ENCODE peak calls at places on chromosomes 16 and 17, in six cellular contexts. W, N, T, D, L and M are unnamed samples.

GRCh38 chr16:4142268-4142667 is 26.0 kb upstream of the ADCY9 start:
- DNase-seq in W (no peak), N (no peak), T (no peak), D (no peak), L (no peak), M (peak)

GRCh38 chr17:7107012-7107754 is 7.4 kb downstream of the ASGR2 start:
- DNase-seq in W (no peak), N (no peak), T (no peak), D (no peak), L (no peak), M (no peak)

GRCh38 chr17:50165066-50165465 is 739 bp upstream of the SGCA start:
- DNase-seq in W (no peak), N (no peak), T (no peak), D (no peak), L (no peak), M (no peak)

GRCh38 chr16:10616395-10616743 is 36.0 kb upstream of the EMP2 start:
- DNase-seq in W (no peak), N (no peak), T (peak), D (no peak), L (no peak), M (no peak)

GRCh38 chr16:66948034-66948821 is 12.8 kb upstream of the CES3 start:
- DNase-seq in W (no peak), N (no peak), T (no peak), D (no peak), L (no peak), M (no peak)

GRCh38 chr16:70523621-70524405 is at the start of gene SF3B3:
- DNase-seq in W (no peak), N (peak), T (peak), D (peak), L (peak), M (no peak)

GRCh38 chr17:60231234-60231633 is 81.5 kb downstream of the CA4 start:
- DNase-seq in W (peak), N (peak), T (peak), D (no peak), L (peak), M (no peak)

GRCh38 chr17:61379457-61380216 is 20.0 kb upstream of the TBX2 start:
- DNase-seq in W (no peak), N (peak), T (no peak), D (no peak), L (no peak), M (no peak)

GRCh38 chr17:56395787-56396186 is 197.7 kb upstream of the NOG start:
- DNase-seq in W (no peak), N (peak), T (no peak), D (no peak), L (no peak), M (no peak)

GRCh38 chr17:78557598-78558039 is 19.6 kb downstream of the DNAH17 start:
- DNase-seq in W (peak), N (peak), T (no peak), D (no peak), L (peak), M (no peak)

GRCh38 chr17:73052923-73053322 is 39.6 kb downstream of the SLC39A11 start:
- DNase-seq in W (no peak), N (no peak), T (no peak), D (no peak), L (no peak), M (no peak)

GRCh38 chr17:28384281-28385036 is 13.0 kb downstream of the SARM1 start:
- DNase-seq in W (no peak), N (no peak), T (peak), D (no peak), L (no peak), M (no peak)

GRCh38 chr16:3454631-3455147 is 11.2 kb downstream of the NAA60 start:
- DNase-seq in W (no peak), N (no peak), T (no peak), D (no peak), L (no peak), M (no peak)

GRCh38 chr16:977096-977701 is 4.4 kb upstream of the SOX8 start:
- DNase-seq in W (no peak), N (no peak), T (no peak), D (no peak), L (no peak), M (no peak)

GRCh38 chr16:50114357-50115129 is 38.6 kb upstream of the TENT4B start:
- DNase-seq in W (no peak), N (no peak), T (no peak), D (no peak), L (no peak), M (no peak)

GRCh38 chr16:3825103-3825502 is 55.4 kb downstream of the CREBBP start:
- DNase-seq in W (peak), N (peak), T (no peak), D (no peak), L (peak), M (no peak)

GRCh38 chr16:82091225-82091624 is 56.2 kb downstream of the HSD17B2 start:
- DNase-seq in W (peak), N (peak), T (no peak), D (no peak), L (peak), M (no peak)

GRCh38 chr16:4494746-4495490 is 18.7 kb downstream of the HMOX2 start:
- DNase-seq in W (peak), N (peak), T (no peak), D (no peak), L (peak), M (no peak)

GRCh38 chr16:11742041-11742535 is 569 bp downstream of the TXNDC11 start:
- DNase-seq in W (peak), N (no peak), T (no peak), D (peak), L (no peak), M (no peak)

GRCh38 chr16:12480916-12481315 is 322.8 kb downstream of the CPPED1 start:
- DNase-seq in W (no peak), N (no peak), T (no peak), D (no peak), L (no peak), M (no peak)

GRCh38 chr17:6608321-6608720 is 32.2 kb downstream of the KIAA0753 start:
- DNase-seq in W (peak), N (peak), T (no peak), D (no peak), L (peak), M (no peak)

GRCh38 chr17:75808905-75809621 is 24.5 kb downstream of the UNK start:
- DNase-seq in W (peak), N (peak), T (no peak), D (no peak), L (peak), M (no peak)

GRCh38 chr17:75979705-75980187 is 706 bp downstream of the TEN1 start:
- DNase-seq in W (peak), N (peak), T (no peak), D (no peak), L (peak), M (no peak)

GRCh38 chr17:69558796-69559195 is 144.3 kb downstream of the MAP2K6 start:
- DNase-seq in W (no peak), N (no peak), T (no peak), D (no peak), L (no peak), M (no peak)

GRCh38 chr17:58344791-58345157 is 7.2 kb downstream of the SUPT4H1 start:
- DNase-seq in W (no peak), N (no peak), T (no peak), D (no peak), L (no peak), M (peak)

GRCh38 chr17:11644265-11645212 is 46.3 kb downstream of the DNAH9 start:
- DNase-seq in W (peak), N (peak), T (peak), D (no peak), L (peak), M (peak)

GRCh38 chr16:57985204-57986121 is 14.5 kb upstream of the CNGB1 start:
- DNase-seq in W (no peak), N (no peak), T (peak), D (no peak), L (no peak), M (no peak)

GRCh38 chr16:88554711-88555264 is 15.4 kb upstream of the ZC3H18 start:
- DNase-seq in W (no peak), N (no peak), T (no peak), D (no peak), L (no peak), M (no peak)

GRCh38 chr16:87578531-87578930 is 23.8 kb upstream of the JPH3 start:
- DNase-seq in W (no peak), N (no peak), T (no peak), D (no peak), L (no peak), M (no peak)

GRCh38 chr16:12588510-12588909 is 215.2 kb downstream of the CPPED1 start:
- DNase-seq in W (no peak), N (no peak), T (no peak), D (no peak), L (no peak), M (no peak)

GRCh38 chr17:34299918-34300600 is 14.5 kb downstream of the CCL11 start:
- DNase-seq in W (peak), N (peak), T (no peak), D (no peak), L (peak), M (no peak)

GRCh38 chr17:214881-215331 is 33.5 kb upstream of the DOC2B start:
- DNase-seq in W (no peak), N (no peak), T (no peak), D (no peak), L (no peak), M (no peak)

GRCh38 chr17:33674685-33675084 is 381.6 kb upstream of the ASIC2 start:
- DNase-seq in W (peak), N (peak), T (peak), D (no peak), L (peak), M (peak)

GRCh38 chr17:34644941-34645550 is 65.7 kb downstream of the TMEM132E start:
- DNase-seq in W (no peak), N (no peak), T (no peak), D (no peak), L (no peak), M (no peak)

GRCh38 chr16:75593825-75594820 is 27.9 kb downstream of the GABARAPL2 start:
- DNase-seq in W (peak), N (peak), T (no peak), D (no peak), L (peak), M (no peak)

GRCh38 chr16:10607157-10607556 is 26.8 kb upstream of the EMP2 start:
- DNase-seq in W (no peak), N (no peak), T (no peak), D (no peak), L (no peak), M (no peak)

GRCh38 chr17:43406676-43407645 is 8.2 kb downstream of the ARL4D start:
- DNase-seq in W (peak), N (peak), T (no peak), D (no peak), L (peak), M (no peak)

DNA sequence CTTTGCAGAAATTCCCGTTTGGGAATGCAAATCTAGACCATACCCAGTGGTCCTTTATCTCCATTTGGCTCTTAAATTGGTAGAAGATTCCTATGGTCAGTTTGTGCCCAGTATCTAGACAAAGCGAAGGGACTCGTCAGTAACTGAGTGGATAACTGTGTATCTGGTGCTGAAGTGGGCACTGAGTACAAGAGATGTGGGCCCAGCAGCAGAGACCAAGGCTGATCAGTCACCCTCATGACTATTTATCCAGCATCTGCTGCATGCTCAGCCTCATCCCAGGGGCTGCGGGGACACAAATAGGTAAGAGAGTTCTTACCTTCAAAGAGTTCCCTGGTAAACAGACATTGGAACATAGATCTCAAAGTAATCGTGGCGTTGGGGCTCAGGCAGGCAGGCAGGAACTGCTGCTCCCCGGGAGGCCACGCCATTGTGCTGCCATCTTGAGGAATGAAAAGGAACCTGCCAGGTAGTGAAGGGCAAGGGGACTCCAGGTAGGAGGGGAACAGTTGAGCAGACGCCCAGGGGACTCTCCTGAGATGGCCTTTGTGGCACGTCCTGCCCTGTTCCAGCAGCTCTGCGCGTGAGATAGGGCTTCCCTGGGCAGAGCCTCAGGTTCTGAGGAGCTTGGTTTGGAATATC is 10.3 kb downstream of the NT5M start:
- DNase-seq in W (no peak), N (no peak), T (peak), D (no peak), L (no peak), M (no peak)
- TF ChIP-seq CTCF in W (peak), N (peak), T (peak), D (peak), L (peak), M (peak)

GRCh38 chr17:74645010-74645409 is 21.5 kb upstream of the CD300E start:
- DNase-seq in W (no peak), N (peak), T (no peak), D (no peak), L (no peak), M (no peak)

GRCh38 chr17:74644419-74644818 is 20.9 kb upstream of the CD300E start:
- DNase-seq in W (no peak), N (no peak), T (no peak), D (no peak), L (no peak), M (no peak)

GRCh38 chr17:74643826-74644225 is 20.3 kb upstream of the CD300E start:
- DNase-seq in W (no peak), N (no peak), T (no peak), D (no peak), L (no peak), M (no peak)

GRCh38 chr17:74647871-74648672 is 24.5 kb upstream of the CD300E start:
- DNase-seq in W (no peak), N (no peak), T (no peak), D (no peak), L (no peak), M (no peak)

GRCh38 chr17:74646231-74646630 is 22.7 kb upstream of the CD300E start:
- DNase-seq in W (peak), N (peak), T (no peak), D (no peak), L (no peak), M (no peak)
- TF ChIP-seq CTCF in W (no peak), N (peak), T (peak), D (peak), L (peak), M (peak)

GRCh38 chr17:80845863-80846671 is 145.6 kb upstream of the CHMP6 start:
- DNase-seq in W (no peak), N (no peak), T (no peak), D (no peak), L (no peak), M (no peak)
- TF ChIP-seq CTCF in W (no peak), N (no peak), T (no peak), D (no peak), L (no peak), M (no peak)

GRCh38 chr17:19433727-19434340 is 22.8 kb downstream of the RNF112 start:
- DNase-seq in W (no peak), N (no peak), T (peak), D (no peak), L (no peak), M (no peak)
- TF ChIP-seq CTCF in W (no peak), N (no peak), T (peak), D (no peak), L (no peak), M (peak)

GRCh38 chr16:79021991-79022390 is 578.5 kb downstream of the MAF start:
- DNase-seq in W (no peak), N (no peak), T (no peak), D (no peak), L (no peak), M (no peak)

GRCh38 chr16:79013930-79014329 is 586.6 kb downstream of the MAF start:
- DNase-seq in W (no peak), N (no peak), T (no peak), D (no peak), L (no peak), M (no peak)

GRCh38 chr16:79018952-79019506 is 581.5 kb downstream of the MAF start:
- DNase-seq in W (no peak), N (no peak), T (no peak), D (no peak), L (no peak), M (no peak)
- TF ChIP-seq CTCF in W (no peak), N (no peak), T (no peak), D (no peak), L (no peak), M (no peak)

DNA sequence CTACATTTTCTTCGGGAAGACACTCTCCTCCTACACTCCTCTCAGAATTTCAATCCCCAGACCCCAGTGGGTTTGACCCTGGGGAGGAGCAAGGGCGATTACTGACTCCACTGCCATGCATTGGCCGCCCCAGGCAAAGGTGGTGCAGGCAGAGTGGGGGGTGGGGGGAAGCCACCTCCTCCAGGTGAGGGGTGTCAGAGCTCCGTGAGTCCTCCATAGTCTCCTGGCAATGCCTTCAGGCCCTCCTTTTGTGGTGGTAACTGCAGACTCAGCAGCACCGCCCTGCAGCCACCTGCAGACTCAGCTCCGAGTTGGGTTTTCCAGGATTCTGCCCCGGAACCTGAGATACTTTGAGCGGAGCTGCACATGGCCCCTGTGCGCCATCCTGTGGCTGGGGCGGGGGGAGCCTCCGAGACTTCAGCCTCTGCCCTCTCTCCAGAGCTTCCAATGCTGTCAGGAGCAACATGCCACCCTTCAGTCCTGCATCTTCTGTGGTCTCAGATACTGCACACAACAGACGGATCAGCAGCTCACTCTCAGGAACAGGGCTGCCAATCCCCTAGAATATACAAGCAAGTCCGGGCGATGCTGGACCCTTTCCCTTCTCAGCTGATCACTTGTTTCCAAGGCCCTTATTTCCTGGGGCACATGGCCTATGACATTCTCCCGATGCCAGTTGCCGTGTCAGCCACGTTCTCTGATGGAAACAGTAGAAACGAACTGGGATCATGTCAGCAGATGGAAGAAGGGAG is 2.4 kb upstream of the SLC47A2 start:
- DNase-seq in W (no peak), N (no peak), T (no peak), D (no peak), L (no peak), M (no peak)
- TF ChIP-seq CTCF in W (no peak), N (no peak), T (peak), D (peak), L (no peak), M (peak)

DNA sequence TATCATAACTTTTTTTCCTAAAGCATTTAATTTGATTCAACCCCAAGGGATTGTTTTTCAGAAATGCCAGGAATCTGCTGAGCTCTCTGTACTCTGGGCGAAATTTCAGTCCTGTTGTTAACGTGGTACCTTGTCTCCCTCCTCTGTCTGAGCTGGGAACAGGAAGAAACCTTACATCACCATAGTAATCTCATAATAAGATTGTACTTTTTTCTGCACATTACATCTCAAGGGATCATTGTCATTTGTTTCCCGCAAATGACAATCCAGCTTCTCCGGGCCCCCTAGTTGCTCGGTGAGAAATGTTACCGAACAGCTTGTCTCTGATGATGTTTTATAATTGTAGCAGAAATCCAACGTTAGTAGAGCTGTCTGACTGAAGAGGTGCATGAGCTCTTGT is 152.7 kb upstream of the ERCC4 start:
- DNase-seq in W (no peak), N (peak), T (peak), D (no peak), L (no peak), M (no peak)
- TF ChIP-seq CTCF in W (no peak), N (no peak), T (peak), D (peak), L (no peak), M (no peak)

GRCh38 chr16:56041556-56042140 is 149.6 kb upstream of the GNAO1 start:
- DNase-seq in W (no peak), N (no peak), T (peak), D (no peak), L (no peak), M (no peak)
- TF ChIP-seq CTCF in W (no peak), N (no peak), T (peak), D (peak), L (peak), M (peak)

DNA sequence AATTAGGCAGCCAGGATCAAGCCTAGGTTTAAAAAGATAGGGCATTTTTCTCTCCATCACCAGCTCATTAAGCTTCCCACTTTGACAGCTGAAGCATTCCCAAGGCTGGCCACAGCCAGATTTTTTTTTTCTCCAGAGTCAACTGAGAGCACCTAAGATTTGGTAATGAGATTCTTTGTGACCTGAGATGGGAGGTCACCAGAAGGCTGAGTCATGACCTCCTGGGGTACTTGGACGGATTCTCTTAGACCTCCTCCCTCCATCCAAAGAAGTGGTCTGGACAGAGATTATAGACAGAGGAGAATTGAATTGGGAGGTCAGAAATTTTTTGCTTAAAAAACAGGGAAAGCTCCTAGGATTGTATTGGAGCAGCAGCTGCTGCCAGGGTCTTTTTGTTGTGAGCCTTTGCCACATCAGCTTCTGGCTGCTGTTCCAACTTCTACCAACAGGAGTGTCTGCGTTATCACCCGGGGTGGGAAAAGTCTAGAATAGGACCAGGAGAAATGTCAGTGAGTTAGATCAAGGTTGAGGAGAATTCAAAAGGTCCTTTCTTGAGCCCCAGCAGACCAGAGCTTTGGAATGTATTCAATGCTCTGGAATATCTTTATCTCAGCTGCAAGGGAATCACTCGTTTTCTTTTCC is 221.2 kb upstream of the N4BP1 start:
- DNase-seq in W (no peak), N (no peak), T (peak), D (no peak), L (no peak), M (no peak)
- TF ChIP-seq CTCF in W (no peak), N (no peak), T (peak), D (peak), L (no peak), M (peak)